ENCODE peak calls at places on chromosome 20, in six cellular contexts. S, J, Y, X, L and T are unnamed samples.

GRCh38 chr20:20060234-20060998 is 8.1 kb downstream of the CFAP61 start:
- DNase-seq in S (no peak), Y (no peak), L (no peak), X (no peak), J (no peak), T (no peak)

GRCh38 chr20:33284937-33285336 is 1.9 kb downstream of the BPIFB1 start:
- DNase-seq in Y (no peak), J (no peak), X (no peak), L (no peak), S (no peak), T (no peak)

GRCh38 chr20:58891686-58892125 is 39.2 kb downstream of the GNAS start:
- DNase-seq in Y (no peak), J (no peak), L (no peak), S (no peak), X (peak; percentile 64), T (no peak)

GRCh38 chr20:19129976-19130612 is 82.3 kb upstream of the SLC24A3 start:
- DNase-seq in J (no peak), Y (no peak), X (no peak), S (no peak), L (no peak), T (no peak)

GRCh38 chr20:56372850-56373249 is 14.1 kb downstream of the FAM210B start:
- DNase-seq in J (no peak), L (no peak), Y (no peak), S (no peak), X (no peak), T (no peak)

GRCh38 chr20:21265457-21266190 is 37.5 kb upstream of the XRN2 start:
- DNase-seq in X (no peak), L (no peak), S (no peak), J (no peak), Y (no peak), T (no peak)

GRCh38 chr20:53081916-53082863 is 110.0 kb downstream of the TSHZ2 start:
- DNase-seq in J (peak; percentile 95), L (no peak), Y (no peak), X (no peak), S (no peak), T (no peak)

GRCh38 chr20:20690676-20691476 is 21.6 kb downstream of the RALGAPA2 start:
- DNase-seq in S (no peak), J (no peak), Y (no peak), L (peak; percentile 48), X (no peak), T (no peak)

GRCh38 chr20:25256226-25256859 is 8.5 kb downstream of the PYGB start:
- DNase-seq in J (no peak), Y (no peak), S (no peak), L (no peak), X (no peak), T (no peak)

GRCh38 chr20:31603822-31604566 is 1.1 kb upstream of the ID1 start:
- DNase-seq in L (peak; percentile 28), S (peak; percentile 96), J (peak; percentile 100), X (peak; percentile 91), Y (peak; percentile 96), T (peak; percentile 97)
- TF ChIP-seq POLR2A in L (no peak), S (no peak), J (peak; percentile 99), X (no peak), Y (no peak), T (peak; percentile 82)

DNA sequence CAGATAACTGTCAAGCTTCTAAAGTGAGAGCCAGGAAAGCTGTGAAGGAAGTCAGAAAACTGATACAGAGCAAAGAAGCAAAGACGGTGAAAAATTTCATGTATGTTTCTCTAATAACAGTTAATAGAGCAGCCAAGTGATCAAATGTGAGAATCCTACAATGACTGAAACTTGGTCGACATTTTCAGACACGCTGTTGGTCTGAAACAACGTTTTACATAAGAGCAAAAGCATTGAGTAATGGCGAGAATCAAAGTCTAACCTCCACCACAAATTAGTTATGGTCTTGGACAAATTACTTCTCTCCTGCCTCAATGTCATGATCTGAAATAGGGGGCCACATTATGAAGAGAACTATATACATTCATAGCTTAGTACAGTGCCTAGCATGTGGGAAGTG is 3.3 kb downstream of the MKKS start:
- DNase-seq in Y (no peak), S (no peak), X (no peak), J (no peak), L (no peak), T (no peak)
- H3K79me2 ChIP-seq in Y (no peaks in the 10 kb centered on the region), S (peaks cover 86% of the 10 kb centered on the region), X (peaks cover 87% of the 10 kb centered on the region), J (peaks cover 84% of the 10 kb centered on the region), L (peaks cover 25% of the 10 kb centered on the region), T (peaks cover 55% of the 10 kb centered on the region)

GRCh38 chr20:7193681-7194080 is 426.2 kb downstream of the BMP2 start:
- DNase-seq in J (no peak), S (no peak), Y (no peak), X (no peak), L (no peak), T (no peak)
- TF ChIP-seq POLR2A in J (no peak), S (no peak), Y (no peak), X (no peak), L (no peak), T (no peak)

GRCh38 chr20:62667530-62668440 is 25.5 kb downstream of the SLCO4A1 start:
- DNase-seq in S (no peak), J (peak; percentile 39), L (no peak), Y (no peak), X (peak; percentile 25), T (no peak)
- H3K79me2 ChIP-seq in S (no peaks in the 10 kb centered on the region), J (no peaks in the 10 kb centered on the region), L (no peaks in the 10 kb centered on the region), Y (no peaks in the 10 kb centered on the region), X (no peaks in the 10 kb centered on the region), T (no peaks in the 10 kb centered on the region)

GRCh38 chr20:3045816-3046676 is at the start of gene MRPS26:
- DNase-seq in L (no peak), Y (peak; percentile 63), J (peak; percentile 91), X (peak; percentile 86), S (peak; percentile 60), T (peak; percentile 87)
- TF ChIP-seq POLR2A in L (peak; percentile 81), Y (no peak), J (peak; percentile 77), X (peak; percentile 74), S (peak; percentile 87), T (peak; percentile 66)

GRCh38 chr20:49566401-49566800 is 1.5 kb downstream of the PTGIS start:
- DNase-seq in L (no peak), S (no peak), X (no peak), Y (no peak), J (no peak), T (no peak)
- H3K79me2 ChIP-seq in L (no peaks in the 10 kb centered on the region), S (no peaks in the 10 kb centered on the region), X (no peaks in the 10 kb centered on the region), Y (no peaks in the 10 kb centered on the region), J (no peaks in the 10 kb centered on the region), T (no peaks in the 10 kb centered on the region)

GRCh38 chr20:42646250-42646649 is 543.5 kb downstream of the PTPRT start:
- DNase-seq in J (no peak), S (no peak), Y (no peak), L (no peak), X (no peak), T (no peak)

GRCh38 chr20:42639140-42639539 is 550.6 kb downstream of the PTPRT start:
- DNase-seq in Y (no peak), L (no peak), S (no peak), X (no peak), J (no peak), T (no peak)

GRCh38 chr20:42641886-42642285 is 547.8 kb downstream of the PTPRT start:
- DNase-seq in J (no peak), X (no peak), Y (no peak), S (no peak), L (no peak), T (no peak)
- TF ChIP-seq POLR2A in J (no peak), X (no peak), Y (no peak), S (no peak), L (no peak), T (no peak)

GRCh38 chr20:3158968-3159431 is 665 bp downstream of the FASTKD5 start:
- DNase-seq in S (no peak), Y (no peak), L (no peak), J (no peak), X (peak; percentile 56), T (no peak)

GRCh38 chr20:3160418-3160817 is 753 bp upstream of the FASTKD5 start:
- DNase-seq in X (no peak), L (no peak), J (no peak), S (no peak), Y (no peak), T (no peak)

GRCh38 chr20:3161316-3162079 is 1.8 kb upstream of the FASTKD5 start:
- DNase-seq in J (peak; percentile 54), S (no peak), Y (no peak), L (no peak), X (no peak), T (no peak)

GRCh38 chr20:3157817-3158216 is 1.8 kb downstream of the FASTKD5 start:
- DNase-seq in L (no peak), X (no peak), S (no peak), J (no peak), Y (no peak), T (no peak)

DNA sequence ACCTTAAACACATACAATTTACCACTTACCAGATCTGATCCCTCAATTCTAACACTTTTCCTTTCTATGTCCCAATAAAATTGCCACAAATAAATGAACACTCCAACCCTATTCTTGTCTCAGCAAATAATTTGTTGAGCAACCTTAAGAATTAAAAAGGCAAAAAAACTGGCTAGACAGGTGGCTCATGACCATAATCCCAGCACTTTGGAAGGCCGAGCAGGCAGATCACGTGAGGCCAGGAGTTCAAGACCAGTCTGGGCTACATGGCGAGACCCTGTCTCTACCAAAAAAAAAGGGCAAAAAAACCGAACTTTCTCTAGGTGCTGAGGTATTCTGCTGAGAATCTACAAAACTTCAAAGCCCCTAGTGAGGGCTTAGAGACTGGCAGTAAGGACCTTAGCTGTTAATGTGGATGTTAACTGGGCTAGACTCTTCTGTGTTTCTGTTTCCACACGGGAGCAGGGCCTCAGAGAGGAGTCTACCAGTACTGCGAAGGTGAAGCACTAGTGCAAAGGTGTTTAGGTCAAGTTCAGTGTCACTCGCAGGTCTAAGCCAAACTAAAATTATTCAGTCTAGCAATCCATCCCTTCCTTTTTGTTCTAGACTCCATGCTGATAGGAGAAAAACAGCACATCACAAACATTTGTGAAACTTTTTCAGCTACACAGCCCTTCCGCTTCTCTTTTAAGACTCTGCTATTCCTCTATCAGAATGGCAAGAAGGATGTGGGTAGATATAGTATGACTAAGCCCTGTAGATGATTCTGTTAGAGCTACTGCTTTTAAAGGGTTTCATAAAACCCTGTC is 2.6 kb downstream of the FASTKD5 start:
- DNase-seq in Y (no peak), J (no peak), L (peak; percentile 55), X (no peak), S (no peak), T (no peak)
- H3K79me2 ChIP-seq in Y (peaks cover 10% of the 10 kb centered on the region), J (peaks cover 77% of the 10 kb centered on the region), L (peaks cover 74% of the 10 kb centered on the region), X (peaks cover 78% of the 10 kb centered on the region), S (peaks cover 76% of the 10 kb centered on the region), T (peaks cover 67% of the 10 kb centered on the region)

GRCh38 chr20:41231850-41232249 is 85.7 kb downstream of the ZHX3 start:
- DNase-seq in J (no peak), L (no peak), X (no peak), S (no peak), Y (no peak), T (no peak)
- TF ChIP-seq POLR2A in J (no peak), L (no peak), X (no peak), S (no peak), Y (no peak), T (no peak)